ENCODE peak calls at places on chromosomes 4 and X, in eight cellular contexts. X, B, D, Z, J, C, P and L are unnamed samples.

GRCh38 chr4:186536285-186536684 is 19.1 kb downstream of the MTNR1A start:
- DNase-seq in X (no peak), B (no peak), D (no peak), Z (peak; percentile 6), J (no peak), C (no peak), P (no peak), L (no peak)

GRCh38 chr4:12393631-12394262 is 965.1 kb upstream of the HS3ST1 start:
- DNase-seq in X (no peak), B (no peak), D (no peak), Z (no peak), J (no peak), C (no peak), P (no peak), L (no peak)

GRCh38 chrX:139967300-139967699 is 2.0 kb upstream of the CXorf66 start:
- DNase-seq in X (no peak), B (no peak), D (peak; percentile 28), Z (peak; percentile 56), J (no peak), C (no peak), P (no peak), L (no peak)

GRCh38 chr4:73964862-73965611 is 16.8 kb downstream of the PF4 start:
- DNase-seq in X (no peak), B (no peak), D (peak; percentile 37), Z (peak; percentile 54), J (no peak), C (no peak), P (no peak), L (no peak)

GRCh38 chr4:187149229-187149628 is 425.6 kb upstream of the FAT1 start:
- DNase-seq in X (no peak), B (no peak), D (no peak), Z (no peak), J (no peak), C (no peak), P (no peak), L (no peak)

GRCh38 chr4:76585270-76585669 is 150.2 kb downstream of the SHROOM3 start:
- DNase-seq in X (no peak), B (no peak), D (no peak), Z (no peak), J (no peak), C (no peak), P (no peak), L (no peak)

GRCh38 chr4:32022071-32022470 is 1301.9 kb downstream of the PCDH7 start:
- DNase-seq in X (no peak), B (no peak), D (no peak), Z (no peak), J (no peak), C (no peak), P (no peak), L (no peak)

GRCh38 chr4:19791422-19792113 is 460.1 kb upstream of the SLIT2 start:
- DNase-seq in X (no peak), B (no peak), D (peak; percentile 21), Z (no peak), J (no peak), C (no peak), P (no peak), L (no peak)

GRCh38 chr4:145956288-145956890 is 17.8 kb upstream of the ZNF827 start:
- DNase-seq in X (no peak), B (peak; percentile 20), D (peak; percentile 53), Z (peak; percentile 43), J (no peak), C (no peak), P (no peak), L (peak; percentile 30)

GRCh38 chr4:142696334-142697122 is 149.6 kb downstream of the INPP4B start:
- DNase-seq in X (no peak), B (no peak), D (peak; percentile 15), Z (no peak), J (no peak), C (no peak), P (no peak), L (no peak)

DNA sequence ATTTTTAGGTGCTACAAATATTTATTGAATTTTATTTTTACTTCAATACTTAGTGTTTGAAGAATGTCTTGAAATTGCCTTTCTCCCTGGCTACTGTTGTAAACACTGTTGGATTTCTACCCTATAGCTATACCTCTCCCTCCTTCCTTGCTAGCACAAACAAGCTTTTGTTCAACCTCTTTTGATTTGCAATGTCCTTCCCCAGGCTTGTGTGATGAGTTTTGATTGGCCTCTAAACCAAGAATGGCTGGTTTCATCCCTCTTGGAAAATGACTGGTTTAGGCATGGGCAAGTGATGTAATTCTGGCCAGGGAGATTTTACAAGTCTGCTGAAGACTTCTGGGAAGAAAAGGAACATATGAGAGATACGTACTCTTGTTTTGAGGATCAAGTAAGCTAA is 25.3 kb upstream of the SLITRK2 start:
- DNase-seq in X (no peak), B (no peak), D (no peak), Z (no peak), J (no peak), C (no peak), P (no peak), L (no peak)
- H3K9me3 ChIP-seq in X (no peaks in the 10 kb centered on the region), B (no peaks in the 10 kb centered on the region), D (no peaks in the 10 kb centered on the region), Z (no peaks in the 10 kb centered on the region), J (no peaks in the 10 kb centered on the region), C (no peaks in the 10 kb centered on the region), P (no peaks in the 10 kb centered on the region), L (no peaks in the 10 kb centered on the region)

GRCh38 chrX:146186540-146186939 is 368.9 kb downstream of the SLITRK2 start:
- DNase-seq in X (no peak), B (no peak), D (no peak), Z (no peak), J (no peak), C (no peak), P (no peak), L (no peak)
- H3K9me3 ChIP-seq in X (no peaks in the 10 kb centered on the region), B (no peaks in the 10 kb centered on the region), D (no peaks in the 10 kb centered on the region), Z (no peaks in the 10 kb centered on the region), J (no peaks in the 10 kb centered on the region), C (no peaks in the 10 kb centered on the region), P (no peaks in the 10 kb centered on the region), L (no peaks in the 10 kb centered on the region)

GRCh38 chrX:9172451-9172850 is 138.5 kb upstream of the FAM9B start:
- DNase-seq in X (no peak), B (no peak), D (no peak), Z (no peak), J (no peak), C (no peak), P (no peak), L (no peak)
- H3K9me3 ChIP-seq in X (no peaks in the 10 kb centered on the region), B (no peaks in the 10 kb centered on the region), D (no peaks in the 10 kb centered on the region), Z (no peaks in the 10 kb centered on the region), J (no peaks in the 10 kb centered on the region), C (peaks cover 4% of the 10 kb centered on the region), P (no peaks in the 10 kb centered on the region), L (no peaks in the 10 kb centered on the region)

GRCh38 chr4:175103403-175103802 is 185.2 kb downstream of the ADAM29 start:
- DNase-seq in X (no peak), B (no peak), D (no peak), Z (no peak), J (no peak), C (no peak), P (no peak), L (no peak)

GRCh38 chr4:175109933-175110332 is 191.8 kb downstream of the ADAM29 start:
- DNase-seq in X (no peak), B (no peak), D (no peak), Z (no peak), J (no peak), C (no peak), P (no peak), L (no peak)

GRCh38 chr4:175106301-175106700 is 188.1 kb downstream of the ADAM29 start:
- DNase-seq in X (no peak), B (no peak), D (no peak), Z (no peak), J (no peak), C (no peak), P (no peak), L (no peak)
- H3K9me3 ChIP-seq in X (peaks cover 6% of the 10 kb centered on the region), B (no peaks in the 10 kb centered on the region), D (no peaks in the 10 kb centered on the region), Z (peaks cover 1% of the 10 kb centered on the region), J (no peaks in the 10 kb centered on the region), C (peaks cover 8% of the 10 kb centered on the region), P (peaks cover 2% of the 10 kb centered on the region), L (no peaks in the 10 kb centered on the region)

GRCh38 chrX:1316527-1316926 is 20.1 kb upstream of the IL3RA start:
- DNase-seq in X (no peak), B (no peak), D (no peak), Z (no peak), J (peak; percentile 74), C (no peak), P (peak; percentile 78), L (no peak)
- H3K9me3 ChIP-seq in X (no peaks in the 10 kb centered on the region), B (no peaks in the 10 kb centered on the region), D (no peaks in the 10 kb centered on the region), Z (no peaks in the 10 kb centered on the region), J (no peaks in the 10 kb centered on the region), C (no peaks in the 10 kb centered on the region), P (no peaks in the 10 kb centered on the region), L (no peaks in the 10 kb centered on the region)